ENCODE peak calls at places on chromosomes 6 and 20, in four cellular contexts. R, H, B and Q are unnamed samples.

GRCh38 chr6:10276106-10276505 is 138.8 kb downstream of the TFAP2A start:
- DNase-seq in R (no peak), B (no peak), H (no peak), Q (no peak)

GRCh38 chr6:108736832-108737231 is 111.4 kb upstream of the ARMC2 start:
- DNase-seq in H (no peak), B (no peak), R (peak), Q (no peak)

GRCh38 chr20:54126809-54127655 is 46.8 kb downstream of the CYP24A1 start:
- DNase-seq in H (no peak), R (no peak), B (no peak), Q (no peak)

GRCh38 chr6:35725721-35726438 is 11.0 kb upstream of the ARMC12 start:
- DNase-seq in B (no peak), H (no peak), R (no peak), Q (peak)

GRCh38 chr6:132445201-132445951 is 44.1 kb upstream of the MOXD1 start:
- DNase-seq in B (no peak), H (no peak), R (no peak), Q (no peak)

GRCh38 chr6:106979435-106979884 is 4.9 kb upstream of the CD24 start:
- DNase-seq in B (peak), H (peak), R (peak), Q (peak)

GRCh38 chr6:161215193-161215592 is 58.7 kb downstream of the AGPAT4 start:
- DNase-seq in R (peak), B (no peak), H (no peak), Q (no peak)

GRCh38 chr20:38355161-38356012 is 9.1 kb downstream of the LBP start:
- DNase-seq in H (no peak), B (peak), R (no peak), Q (no peak)

GRCh38 chr6:19333936-19334335 is 503.2 kb upstream of the ID4 start:
- DNase-seq in B (no peak), H (no peak), R (no peak), Q (no peak)

GRCh38 chr6:95848717-95849116 is 167.1 kb upstream of the FUT9 start:
- DNase-seq in B (no peak), H (no peak), R (no peak), Q (no peak)

GRCh38 chr6:54847799-54848597 is 1.4 kb downstream of the FAM83B start:
- DNase-seq in H (no peak), R (no peak), B (no peak), Q (no peak)

GRCh38 chr6:119020597-119021561 is 57.6 kb downstream of the FAM184A start:
- DNase-seq in R (no peak), H (no peak), B (no peak), Q (no peak)

GRCh38 chr6:24974182-24975171 is 38.7 kb upstream of the RIPOR2 start:
- DNase-seq in R (no peak), B (no peak), H (no peak), Q (no peak)

GRCh38 chr6:118377711-118378414 is 170.2 kb upstream of the PLN start:
- DNase-seq in H (no peak), B (no peak), R (no peak), Q (no peak)

GRCh38 chr20:38859070-38859690 is 53.7 kb downstream of the PPP1R16B start:
- DNase-seq in B (peak), R (peak), H (no peak), Q (peak)

GRCh38 chr6:80969439-80969838 is 783.0 kb downstream of the TENT5A start:
- DNase-seq in R (no peak), H (no peak), B (no peak), Q (no peak)

GRCh38 chr6:80962382-80962781 is 790.1 kb downstream of the TENT5A start:
- DNase-seq in B (no peak), R (no peak), H (no peak), Q (no peak)

DNA sequence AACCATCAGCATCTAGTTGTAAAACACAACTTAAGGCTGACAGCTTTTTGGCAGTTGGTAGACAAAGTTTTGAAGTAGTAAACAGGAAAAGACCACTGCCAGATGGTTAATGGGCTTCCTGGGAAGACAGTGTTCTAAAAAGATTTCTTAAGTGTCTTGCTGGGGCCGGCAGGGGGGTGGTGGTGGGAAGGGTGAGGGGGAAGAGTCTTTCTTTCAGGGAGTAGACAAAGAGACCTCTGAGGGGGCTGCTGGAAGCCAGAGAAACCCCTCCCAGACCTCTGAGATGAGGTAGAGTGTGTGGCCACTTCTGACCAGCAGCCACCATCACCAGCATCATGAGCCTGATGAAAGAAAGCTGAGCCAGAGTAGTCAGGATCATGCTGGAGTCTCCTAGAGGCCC is 784.9 kb downstream of the TENT5A start:
- DNase-seq in R (no peak), B (no peak), H (no peak), Q (no peak)
- TF ChIP-seq SPI1 in R (no peak), B (no peak), H (no peak), Q (no peak)

DNA sequence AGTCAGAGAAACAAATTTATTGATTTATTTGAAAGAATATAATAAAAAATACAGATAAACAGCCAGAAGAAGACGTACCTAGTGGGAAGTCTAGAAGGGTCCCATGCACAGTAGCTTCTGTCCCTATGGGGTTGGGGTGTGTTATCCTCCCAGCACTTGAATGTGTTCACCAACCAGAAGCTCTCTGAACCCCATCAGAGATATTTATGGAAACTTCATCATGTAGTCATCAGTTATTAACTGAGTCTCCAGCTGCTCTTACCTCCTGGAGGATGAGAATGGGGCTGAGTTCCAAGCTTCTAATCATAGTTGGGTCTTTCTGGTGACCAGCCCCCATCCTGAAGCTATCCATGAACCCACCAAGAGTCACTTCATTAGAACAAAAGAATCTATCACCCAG is 15.4 kb upstream of the USP45 start:
- DNase-seq in R (no peak), H (no peak), B (no peak), Q (no peak)
- TF ChIP-seq SPI1 in R (no peak), H (no peak), B (no peak), Q (no peak)

GRCh38 chr6:92479821-92480220 is 939.5 kb downstream of the EPHA7 start:
- DNase-seq in H (no peak), R (no peak), B (no peak), Q (no peak)
- TF ChIP-seq SPI1 in H (no peak), R (no peak), B (no peak), Q (no peak)

DNA sequence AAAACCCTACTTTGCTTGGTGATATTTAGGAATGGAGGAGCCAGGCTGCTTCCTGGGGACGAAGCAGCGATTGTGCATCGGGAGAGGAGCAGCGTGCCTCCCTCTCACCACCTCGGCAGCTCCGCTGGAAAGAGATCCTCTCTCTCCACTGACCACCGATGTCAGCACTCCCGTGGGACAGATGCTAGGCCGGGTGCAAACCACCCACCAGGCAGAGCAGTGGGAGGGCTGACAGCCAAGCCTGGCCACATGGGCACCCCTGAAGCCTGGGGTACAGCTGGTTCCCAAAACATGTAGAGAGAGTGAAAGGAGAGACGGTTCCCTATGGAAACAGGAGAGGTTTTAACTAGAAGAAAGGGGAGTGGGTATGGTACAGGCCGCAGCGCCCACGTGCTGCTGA is 220.0 kb downstream of the ANKRD60 start:
- DNase-seq in H (no peak), B (no peak), R (no peak), Q (no peak)
- TF ChIP-seq SPI1 in H (no peak), B (no peak), R (no peak), Q (no peak)